ENCODE peak calls at places on chromosomes 4 and X, in six cellular contexts. E, J, Q, C, V and X are unnamed samples.

GRCh38 chr4:126375462-126376054 is 1060.8 kb downstream of the FAT4 start:
- DNase-seq in E (no peak), J (no peak), Q (no peak), C (no peak), V (no peak), X (no peak)

GRCh38 chrX:1451251-1451675 is 1.4 kb downstream of the ASMTL start:
- DNase-seq in E (no peak), J (no peak), Q (no peak), C (no peak), V (no peak), X (no peak)

GRCh38 chr4:187814737-187815465 is 180.7 kb upstream of the ZFP42 start:
- DNase-seq in E (no peak), J (no peak), Q (no peak), C (no peak), V (no peak), X (no peak)

GRCh38 chrX:9865804-9866471 is 79.7 kb downstream of the SHROOM2 start:
- DNase-seq in E (no peak), J (no peak), Q (no peak), C (no peak), V (no peak), X (no peak)

GRCh38 chrX:47093248-47093647 is 15.0 kb downstream of the RGN start:
- DNase-seq in E (no peak), J (no peak), Q (no peak), C (no peak), V (peak; percentile 1), X (no peak)

GRCh38 chr4:14961292-14961691 is 41.0 kb upstream of the CPEB2 start:
- DNase-seq in E (no peak), J (no peak), Q (no peak), C (no peak), V (no peak), X (no peak)

GRCh38 chr4:90126805-90127204 is 389 bp upstream of the CCSER1 start:
- DNase-seq in E (no peak), J (no peak), Q (peak; percentile 26), C (no peak), V (no peak), X (peak; percentile 20)

GRCh38 chr4:96845798-96846197 is 1005.9 kb downstream of the PDHA2 start:
- DNase-seq in E (no peak), J (no peak), Q (no peak), C (no peak), V (no peak), X (no peak)

GRCh38 chrX:44306336-44306735 is 37.1 kb downstream of the EFHC2 start:
- DNase-seq in E (no peak), J (no peak), Q (no peak), C (no peak), V (no peak), X (no peak)

GRCh38 chr4:136927172-136927571 is 605.1 kb downstream of the PCDH18 start:
- DNase-seq in E (no peak), J (no peak), Q (no peak), C (no peak), V (no peak), X (no peak)

GRCh38 chr4:114694770-114695169 is 96.2 kb downstream of the UGT8 start:
- DNase-seq in E (no peak), J (no peak), Q (no peak), C (no peak), V (peak; percentile 17), X (no peak)

GRCh38 chr4:112109455-112110425 is 35.5 kb upstream of the FAM241A start:
- DNase-seq in E (no peak), J (no peak), Q (no peak), C (no peak), V (no peak), X (no peak)

GRCh38 chr4:188778880-188779279 is 639.6 kb downstream of the TRIML1 start:
- DNase-seq in E (no peak), J (no peak), Q (no peak), C (no peak), V (no peak), X (no peak)

GRCh38 chrX:25175743-25176142 is 160.0 kb upstream of the ARX start:
- DNase-seq in E (no peak), J (no peak), Q (no peak), C (no peak), V (no peak), X (no peak)

GRCh38 chr4:140935259-140935658 is 179.1 kb upstream of the TBC1D9 start:
- DNase-seq in E (peak; percentile 73), J (no peak), Q (no peak), C (no peak), V (no peak), X (peak; percentile 10)

GRCh38 chr4:20428410-20429160 is 176.9 kb downstream of the SLIT2 start:
- DNase-seq in E (peak; percentile 1), J (no peak), Q (peak; percentile 9), C (no peak), V (no peak), X (no peak)

GRCh38 chrX:46831620-46832327 is 5.1 kb upstream of the RP2 start:
- DNase-seq in E (no peak), J (no peak), Q (no peak), C (no peak), V (no peak), X (no peak)

GRCh38 chr4:73691759-73692158 is 48.6 kb upstream of the CXCL8 start:
- DNase-seq in E (no peak), J (no peak), Q (no peak), C (no peak), V (no peak), X (no peak)

GRCh38 chr4:133402616-133403015 is 253.5 kb downstream of the PCDH10 start:
- DNase-seq in E (no peak), J (no peak), Q (no peak), C (no peak), V (no peak), X (no peak)

GRCh38 chr4:77938560-77938959 is 75.9 kb downstream of the MRPL1 start:
- DNase-seq in E (no peak), J (no peak), Q (no peak), C (no peak), V (no peak), X (no peak)

GRCh38 chrX:43500996-43501694 is 155.0 kb upstream of the MAOA start:
- DNase-seq in E (no peak), J (no peak), Q (no peak), C (no peak), V (no peak), X (no peak)

GRCh38 chr4:73864365-73864764 is 4.8 kb upstream of the CXCL1 start:
- DNase-seq in E (no peak), J (no peak), Q (peak; percentile 3), C (no peak), V (no peak), X (no peak)

GRCh38 chr4:32203340-32203739 is 1483.2 kb downstream of the PCDH7 start:
- DNase-seq in E (no peak), J (no peak), Q (no peak), C (no peak), V (no peak), X (no peak)

GRCh38 chr4:184163813-184164212 is 53.9 kb downstream of the ENPP6 start:
- DNase-seq in E (peak; percentile 41), J (no peak), Q (peak; percentile 28), C (no peak), V (no peak), X (no peak)

GRCh38 chrX:72576161-72576896 is 3.7 kb upstream of the HDAC8 start:
- DNase-seq in E (no peak), J (no peak), Q (no peak), C (no peak), V (no peak), X (no peak)

GRCh38 chr4:174579421-174579820 is 57.1 kb upstream of the HPGD start:
- DNase-seq in E (no peak), J (no peak), Q (no peak), C (no peak), V (no peak), X (no peak)